ENCODE peak calls at places on chromosome 16, in seven cellular contexts. P, Z, B, Q, N, H and G are unnamed samples.

GRCh38 chr16:4682616-4683254 is 10.6 kb upstream of the NUDT16L1 start:
- DNase-seq in B (no peak), P (peak), N (peak), H (peak), Z (peak), Q (no peak), G (no peak)

GRCh38 chr16:79897087-79897443 is 296.5 kb upstream of the MAF start:
- DNase-seq in N (no peak), P (no peak), H (peak), Q (no peak), B (no peak), Z (no peak), G (no peak)

GRCh38 chr16:87446479-87446878 is 46.3 kb downstream of the ZCCHC14 start:
- DNase-seq in P (no peak), N (no peak), B (no peak), Q (no peak), H (no peak), Z (no peak), G (no peak)

GRCh38 chr16:15690296-15690695 is 40.3 kb downstream of the NDE1 start:
- DNase-seq in H (peak), P (no peak), Q (no peak), N (no peak), B (no peak), Z (peak), G (peak)

GRCh38 chr16:80369559-80369958 is 171.2 kb upstream of the DYNLRB2 start:
- DNase-seq in P (peak), Q (peak), H (peak), N (no peak), Z (peak), B (peak), G (peak)

GRCh38 chr16:88870608-88871348 is 4.3 kb upstream of the PABPN1L start:
- DNase-seq in H (no peak), P (no peak), N (no peak), Q (no peak), B (no peak), Z (no peak), G (no peak)

GRCh38 chr16:8872071-8872470 is 3.3 kb upstream of the CARHSP1 start:
- DNase-seq in H (no peak), Q (no peak), N (no peak), B (no peak), Z (no peak), P (no peak), G (no peak)

GRCh38 chr16:29992371-29992967 is 2.9 kb downstream of the HIRIP3 start:
- DNase-seq in Z (no peak), Q (no peak), H (peak), P (no peak), N (no peak), B (no peak), G (no peak)

GRCh38 chr16:72191551-72191950 is 19.6 kb upstream of the PMFBP1 start:
- DNase-seq in Z (no peak), P (no peak), N (no peak), Q (no peak), H (peak), B (no peak), G (no peak)

GRCh38 chr16:68448360-68448970 is at the start of gene SMPD3:
- DNase-seq in N (peak), B (peak), Z (peak), H (peak), P (peak), Q (peak), G (peak)

GRCh38 chr16:52408197-52408845 is 138.6 kb downstream of the TOX3 start:
- DNase-seq in Q (no peak), Z (no peak), B (no peak), N (no peak), P (no peak), H (no peak), G (no peak)

GRCh38 chr16:84144859-84145639 is at the start of the genes DNAAF1 and HSDL1:
- DNase-seq in N (peak), Q (peak), H (peak), Z (peak), B (peak), P (peak), G (peak)
- TF ChIP-seq CTCF in N (no peak), Q (peak), H (no peak), Z (no peak), B (no peak), P (no peak), G (no peak)

GRCh38 chr16:50944431-50944830 is 202.5 kb downstream of the CYLD start:
- DNase-seq in B (no peak), Z (no peak), P (no peak), Q (no peak), H (no peak), N (no peak), G (no peak)

GRCh38 chr16:50940275-50940854 is 198.5 kb downstream of the CYLD start:
- DNase-seq in P (no peak), H (no peak), Q (no peak), N (no peak), B (no peak), Z (peak), G (no peak)

GRCh38 chr16:50941651-50942050 is 199.8 kb downstream of the CYLD start:
- DNase-seq in P (peak), Q (no peak), H (no peak), Z (no peak), N (no peak), B (no peak), G (no peak)

GRCh38 chr16:50939356-50939755 is 197.5 kb downstream of the CYLD start:
- DNase-seq in B (no peak), P (no peak), Q (no peak), H (no peak), Z (no peak), N (no peak), G (no peak)

DNA sequence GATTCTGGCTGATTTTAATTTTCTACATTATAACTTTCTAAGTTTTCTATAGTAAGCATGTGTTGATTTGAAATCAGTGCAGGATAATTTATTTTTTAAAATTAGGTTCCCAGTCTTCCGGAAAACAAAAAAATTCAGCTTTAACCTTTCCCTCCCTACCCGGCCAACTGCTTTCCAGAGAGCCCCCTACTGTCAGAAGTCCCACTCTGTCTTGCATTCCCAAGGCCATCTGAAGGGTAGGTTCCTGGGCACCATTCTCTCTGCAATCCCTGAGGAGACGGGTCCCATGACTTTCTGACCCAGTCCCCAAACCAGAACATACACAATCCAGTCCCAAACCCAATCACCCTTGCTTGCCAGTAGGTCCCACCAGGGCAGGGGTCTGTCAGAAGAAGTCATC is 200.3 kb downstream of the CYLD start:
- DNase-seq in N (no peak), B (no peak), P (peak), Q (no peak), Z (no peak), H (no peak), G (no peak)
- TF ChIP-seq CTCF in N (no peak), B (no peak), P (no peak), Q (no peak), Z (no peak), H (no peak), G (no peak)

DNA sequence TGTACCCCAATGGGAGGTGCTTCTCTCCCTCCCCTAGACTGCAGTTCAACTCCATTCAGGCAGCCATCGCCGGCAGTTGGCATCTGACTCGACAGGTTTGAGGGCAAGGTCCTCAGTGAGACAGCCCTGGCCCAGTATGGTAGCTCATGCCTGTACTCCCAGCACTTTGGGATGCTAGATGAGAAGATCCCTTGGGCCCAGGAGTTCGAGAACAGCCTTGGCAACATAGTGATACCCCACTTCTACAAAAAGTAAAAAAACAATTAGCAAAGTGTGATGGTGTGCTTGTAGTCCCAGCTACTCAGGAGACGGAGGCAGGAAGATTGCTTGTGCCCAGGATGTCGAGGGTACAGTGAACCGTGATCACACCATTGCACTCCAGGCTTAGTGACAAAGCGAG is 12.1 kb downstream of the VPS35L start:
- DNase-seq in Q (no peak), H (no peak), N (no peak), B (no peak), Z (no peak), P (no peak), G (no peak)
- TF ChIP-seq CTCF in Q (no peak), H (no peak), N (no peak), B (no peak), Z (no peak), P (no peak), G (no peak)

GRCh38 chr16:46882940-46883307 is 1.2 kb upstream of the GPT2 start:
- DNase-seq in Q (no peak), B (no peak), P (no peak), Z (no peak), N (no peak), H (no peak), G (no peak)
- TF ChIP-seq CTCF in Q (no peak), B (no peak), P (no peak), Z (no peak), N (no peak), H (no peak), G (no peak)

DNA sequence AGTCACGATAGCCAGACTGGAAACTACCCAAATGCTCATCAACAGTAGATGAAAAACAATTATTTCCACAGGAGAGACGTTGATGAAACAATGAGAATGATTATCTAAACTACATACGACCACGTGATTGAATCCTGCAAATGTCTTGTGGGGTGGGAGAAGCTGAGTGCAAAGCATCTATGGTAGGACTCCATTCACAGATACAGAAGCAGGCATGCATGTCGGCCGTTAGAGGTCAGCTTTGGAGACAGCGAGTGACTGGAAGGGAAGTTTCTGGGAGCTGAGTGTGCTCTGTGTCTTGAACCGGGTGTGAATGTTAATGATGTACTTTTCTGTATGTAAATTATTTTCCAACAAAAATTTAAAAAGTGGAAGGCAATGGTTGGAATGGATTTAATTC is 71.5 kb upstream of the DNAJA2 start:
- DNase-seq in B (no peak), Q (no peak), P (no peak), H (peak), Z (no peak), N (no peak), G (no peak)
- TF ChIP-seq CTCF in B (no peak), Q (no peak), P (peak), H (peak), Z (no peak), N (no peak), G (no peak)

GRCh38 chr16:1557576-1557975 is 24.1 kb downstream of the TMEM204 start:
- DNase-seq in Z (no peak), P (no peak), N (no peak), H (no peak), Q (no peak), B (no peak), G (no peak)

GRCh38 chr16:1553976-1554825 is 20.7 kb downstream of the TMEM204 start:
- DNase-seq in Q (no peak), Z (no peak), P (no peak), H (no peak), B (no peak), N (no peak), G (no peak)

GRCh38 chr16:1557074-1557473 is 23.6 kb downstream of the TMEM204 start:
- DNase-seq in Q (no peak), N (no peak), H (no peak), B (no peak), Z (no peak), P (no peak), G (no peak)

GRCh38 chr16:1554826-1555445 is 21.5 kb downstream of the TMEM204 start:
- DNase-seq in B (no peak), P (no peak), Q (no peak), Z (no peak), N (peak), H (no peak), G (no peak)

GRCh38 chr16:1556254-1556653 is 22.8 kb downstream of the TMEM204 start:
- DNase-seq in B (no peak), H (peak), P (no peak), Q (no peak), Z (no peak), N (peak), G (no peak)
- TF ChIP-seq CTCF in B (no peak), H (peak), P (no peak), Q (no peak), Z (no peak), N (no peak), G (no peak)